ENCODE peak calls at places on chromosomes 7 and 10, in six cellular contexts. One of them, this sample, is unnamed.

GRCh38 chr10:5862360-5862929 is 27.2 kb downstream of the ANKRD16 start:
- DNase-seq in astrocyte of the spinal cord: no peak
- DNase-seq in GM04504: no peak
- DNase-seq in glutamatergic neuron: no peak
- DNase-seq in skeletal muscle cell: no peak
- DNase-seq in SW 1271: no peak
- DNase-seq in this sample: no peak

GRCh38 chr10:112185959-112186358 is 2.4 kb upstream of the GPAM start:
- DNase-seq in astrocyte of the spinal cord: no peak
- DNase-seq in GM04504: no peak
- DNase-seq in glutamatergic neuron: no peak
- DNase-seq in skeletal muscle cell: no peak
- DNase-seq in SW 1271: no peak
- DNase-seq in this sample: peak

GRCh38 chr7:15485431-15485830 is 76.4 kb downstream of the AGMO start:
- DNase-seq in astrocyte of the spinal cord: no peak
- DNase-seq in GM04504: no peak
- DNase-seq in glutamatergic neuron: no peak
- DNase-seq in skeletal muscle cell: no peak
- DNase-seq in SW 1271: no peak
- DNase-seq in this sample: no peak

GRCh38 chr7:95338832-95339231 is 14.5 kb upstream of the PON1 start:
- DNase-seq in astrocyte of the spinal cord: no peak
- DNase-seq in GM04504: no peak
- DNase-seq in glutamatergic neuron: no peak
- DNase-seq in skeletal muscle cell: no peak
- DNase-seq in SW 1271: no peak
- DNase-seq in this sample: no peak

GRCh38 chr10:99708428-99709010 is 23.4 kb downstream of the COX15 start:
- DNase-seq in astrocyte of the spinal cord: no peak
- DNase-seq in GM04504: peak
- DNase-seq in glutamatergic neuron: no peak
- DNase-seq in skeletal muscle cell: no peak
- DNase-seq in SW 1271: no peak
- DNase-seq in this sample: no peak

GRCh38 chr10:12419279-12419847 is 70.0 kb downstream of the CAMK1D start:
- DNase-seq in astrocyte of the spinal cord: peak
- DNase-seq in GM04504: peak
- DNase-seq in glutamatergic neuron: no peak
- DNase-seq in skeletal muscle cell: peak
- DNase-seq in SW 1271: no peak
- DNase-seq in this sample: peak

GRCh38 chr10:22456486-22456885 is 111.2 kb downstream of the SPAG6 start:
- DNase-seq in astrocyte of the spinal cord: no peak
- DNase-seq in GM04504: no peak
- DNase-seq in glutamatergic neuron: peak
- DNase-seq in skeletal muscle cell: no peak
- DNase-seq in SW 1271: no peak
- DNase-seq in this sample: no peak

GRCh38 chr7:44761207-44762161 is 12.8 kb downstream of the ZMIZ2 start:
- DNase-seq in astrocyte of the spinal cord: no peak
- DNase-seq in GM04504: no peak
- DNase-seq in glutamatergic neuron: peak
- DNase-seq in skeletal muscle cell: no peak
- DNase-seq in SW 1271: no peak
- DNase-seq in this sample: no peak

GRCh38 chr10:127878474-127879055 is 14.2 kb downstream of the CLRN3 start:
- DNase-seq in astrocyte of the spinal cord: no peak
- DNase-seq in GM04504: no peak
- DNase-seq in glutamatergic neuron: no peak
- DNase-seq in skeletal muscle cell: no peak
- DNase-seq in SW 1271: no peak
- DNase-seq in this sample: no peak

GRCh38 chr7:132742152-132742551 is 165.9 kb upstream of the PLXNA4 start:
- DNase-seq in astrocyte of the spinal cord: peak
- DNase-seq in GM04504: peak
- DNase-seq in glutamatergic neuron: no peak
- DNase-seq in skeletal muscle cell: peak
- DNase-seq in SW 1271: no peak
- DNase-seq in this sample: peak

GRCh38 chr10:69802424-69803161 is 887 bp downstream of the COL13A1 start:
- DNase-seq in astrocyte of the spinal cord: peak
- DNase-seq in GM04504: no peak
- DNase-seq in glutamatergic neuron: peak
- DNase-seq in skeletal muscle cell: no peak
- DNase-seq in SW 1271: no peak
- DNase-seq in this sample: peak

GRCh38 chr7:44486693-44487092 is 3.8 kb downstream of the NUDCD3 start:
- DNase-seq in astrocyte of the spinal cord: no peak
- DNase-seq in GM04504: no peak
- DNase-seq in glutamatergic neuron: no peak
- DNase-seq in skeletal muscle cell: no peak
- DNase-seq in SW 1271: no peak
- DNase-seq in this sample: peak

GRCh38 chr10:101046332-101047238 is 15.2 kb upstream of the KAZALD1 start:
- DNase-seq in astrocyte of the spinal cord: no peak
- DNase-seq in GM04504: no peak
- DNase-seq in glutamatergic neuron: peak
- DNase-seq in skeletal muscle cell: no peak
- DNase-seq in SW 1271: no peak
- DNase-seq in this sample: no peak

GRCh38 chr10:116892873-116893685 is 43.8 kb downstream of the ENO4 start:
- DNase-seq in astrocyte of the spinal cord: peak
- DNase-seq in GM04504: no peak
- DNase-seq in glutamatergic neuron: no peak
- DNase-seq in skeletal muscle cell: no peak
- DNase-seq in SW 1271: no peak
- DNase-seq in this sample: no peak

GRCh38 chr10:119412244-119412750 is 130.2 kb downstream of the RGS10 start:
- DNase-seq in astrocyte of the spinal cord: peak
- DNase-seq in GM04504: no peak
- DNase-seq in glutamatergic neuron: no peak
- DNase-seq in skeletal muscle cell: no peak
- DNase-seq in SW 1271: no peak
- DNase-seq in this sample: no peak

GRCh38 chr10:86192686-86193085 is 173.9 kb downstream of the GRID1 start:
- DNase-seq in astrocyte of the spinal cord: no peak
- DNase-seq in GM04504: no peak
- DNase-seq in glutamatergic neuron: no peak
- DNase-seq in skeletal muscle cell: no peak
- DNase-seq in SW 1271: no peak
- DNase-seq in this sample: no peak

GRCh38 chr10:132254841-132255240 is 52.9 kb downstream of the STK32C start:
- DNase-seq in astrocyte of the spinal cord: no peak
- DNase-seq in GM04504: no peak
- DNase-seq in glutamatergic neuron: no peak
- DNase-seq in skeletal muscle cell: no peak
- DNase-seq in SW 1271: no peak
- DNase-seq in this sample: no peak

GRCh38 chr7:157097569-157097968 is 41.2 kb upstream of the UBE3C start:
- DNase-seq in astrocyte of the spinal cord: no peak
- DNase-seq in GM04504: no peak
- DNase-seq in glutamatergic neuron: no peak
- DNase-seq in skeletal muscle cell: no peak
- DNase-seq in SW 1271: no peak
- DNase-seq in this sample: peak

GRCh38 chr10:120517881-120518484 is 61.0 kb downstream of the PLPP4 start:
- DNase-seq in astrocyte of the spinal cord: no peak
- DNase-seq in GM04504: no peak
- DNase-seq in glutamatergic neuron: no peak
- DNase-seq in skeletal muscle cell: no peak
- DNase-seq in SW 1271: no peak
- DNase-seq in this sample: no peak

GRCh38 chr10:48245977-48246376 is 28.5 kb downstream of the FRMPD2 start:
- DNase-seq in astrocyte of the spinal cord: no peak
- DNase-seq in GM04504: no peak
- DNase-seq in glutamatergic neuron: no peak
- DNase-seq in skeletal muscle cell: no peak
- DNase-seq in SW 1271: no peak
- DNase-seq in this sample: no peak

GRCh38 chr10:74145133-74145532 is 5.5 kb downstream of the AP3M1 start:
- DNase-seq in astrocyte of the spinal cord: peak
- DNase-seq in GM04504: peak
- DNase-seq in glutamatergic neuron: no peak
- DNase-seq in skeletal muscle cell: peak
- DNase-seq in SW 1271: no peak
- DNase-seq in this sample: no peak

GRCh38 chr7:29158748-29159147 is 12.4 kb upstream of the CPVL start:
- DNase-seq in astrocyte of the spinal cord: no peak
- DNase-seq in GM04504: no peak
- DNase-seq in glutamatergic neuron: no peak
- DNase-seq in skeletal muscle cell: no peak
- DNase-seq in SW 1271: no peak
- DNase-seq in this sample: no peak

This sample was measured in DMS53.